ENCODE peak calls at places on chromosomes 3 and 15, in four cellular contexts. C is endodermal cell, H is stomach, T is hepatocyte. K is an unnamed sample.

GRCh38 chr3:187770224-187770623 is 25.0 kb upstream of the BCL6 start:
- DNase-seq in C (no peak), H (no peak), T (no peak), K (no peak)

GRCh38 chr3:5093786-5094185 is 28.3 kb upstream of the ARL8B start:
- DNase-seq in C (no peak), H (no peak), T (no peak), K (no peak)

GRCh38 chr15:49589030-49589429 is 31.6 kb downstream of the FAM227B start:
- DNase-seq in C (no peak), H (no peak), T (no peak), K (no peak)

GRCh38 chr3:81601707-81602305 is 159.6 kb downstream of the GBE1 start:
- DNase-seq in C (no peak), H (no peak), T (no peak), K (no peak)

GRCh38 chr3:23877324-23877980 is 39.3 kb downstream of the NKIRAS1 start:
- DNase-seq in C (no peak), H (no peak), T (no peak), K (no peak)

GRCh38 chr15:34620122-34620521 is 36.7 kb upstream of the GOLGA8B start:
- DNase-seq in C (no peak), H (no peak), T (no peak), K (no peak)

GRCh38 chr3:122628567-122628966 is 51.1 kb downstream of the PARP15 start:
- DNase-seq in C (no peak), H (no peak), T (no peak), K (no peak)

GRCh38 chr3:184180165-184180564 is 5.5 kb downstream of the AP2M1 start:
- DNase-seq in C (no peak), H (no peak), T (no peak), K (no peak)

GRCh38 chr15:100713163-100713867 is 110.9 kb downstream of the ASB7 start:
- DNase-seq in C (peak; percentile 74), H (no peak), T (peak; percentile 88), K (no peak)

GRCh38 chr15:66931768-66932633 is 133.4 kb upstream of the SMAD3 start:
- DNase-seq in C (peak; percentile 67), H (peak; percentile 44), T (peak; percentile 78), K (peak; percentile 59)

GRCh38 chr3:152104847-152105415 is 163.8 kb upstream of the MBNL1 start:
- DNase-seq in C (no peak), H (no peak), T (no peak), K (no peak)

GRCh38 chr3:146712826-146713225 is 107.7 kb upstream of the PLSCR5 start:
- DNase-seq in C (no peak), H (no peak), T (no peak), K (no peak)

GRCh38 chr15:82177291-82178010 is 85.1 kb downstream of the EFL1 start:
- DNase-seq in C (no peak), H (no peak), T (no peak), K (no peak)

GRCh38 chr3:169699536-169700050 is 36.1 kb upstream of the MECOM start:
- DNase-seq in C (no peak), H (no peak), T (no peak), K (peak; percentile 78)

GRCh38 chr3:36733162-36733696 is 31.1 kb downstream of the DCLK3 start:
- DNase-seq in C (no peak), H (no peak), T (peak; percentile 30), K (no peak)

GRCh38 chr3:120854908-120855526 is 53.0 kb upstream of the STXBP5L start:
- DNase-seq in C (peak; percentile 49), H (no peak), T (no peak), K (no peak)

GRCh38 chr3:33218072-33218445 is 551 bp downstream of the SUSD5 start:
- DNase-seq in C (no peak), H (no peak), T (no peak), K (no peak)

GRCh38 chr15:82951472-82952155 is 906 bp downstream of the HOMER2 start:
- DNase-seq in C (no peak), H (no peak), T (no peak), K (no peak)

GRCh38 chr3:169515132-169515531 is 148.4 kb downstream of the MECOM start:
- DNase-seq in C (no peak), H (peak; percentile 37), T (no peak), K (no peak)

GRCh38 chr15:39198044-39198625 is 382.7 kb upstream of the THBS1 start:
- DNase-seq in C (no peak), H (no peak), T (no peak), K (peak; percentile 77)

GRCh38 chr3:72319202-72320095 is 528.8 kb downstream of the SHQ1 start:
- DNase-seq in C (no peak), H (no peak), T (peak; percentile 46), K (no peak)

GRCh38 chr3:7160689-7161088 is 299.8 kb downstream of the GRM7 start:
- DNase-seq in C (no peak), H (no peak), T (no peak), K (no peak)

GRCh38 chr15:56918907-56919707 is 663 bp downstream of the TCF12 start:
- DNase-seq in C (peak; percentile 85), H (peak; percentile 53), T (peak; percentile 76), K (peak; percentile 46)

GRCh38 chr3:46878796-46879436 is 1.4 kb downstream of the PTH1R start:
- DNase-seq in C (peak; percentile 78), H (no peak), T (peak; percentile 71), K (no peak)

GRCh38 chr15:88913017-88913849 is at the start of gene MFGE8:
- DNase-seq in C (peak; percentile 94), H (peak; percentile 54), T (peak; percentile 90), K (peak; percentile 67)

GRCh38 chr3:108301695-108302404 is 5.5 kb downstream of the HHLA2 start:
- DNase-seq in C (no peak), H (no peak), T (no peak), K (no peak)

GRCh38 chr15:89824607-89824867 is 9.9 kb upstream of the ANPEP start:
- DNase-seq in C (no peak), H (no peak), T (no peak), K (no peak)

GRCh38 chr3:156135921-156136655 is 15.7 kb downstream of the KCNAB1 start:
- DNase-seq in C (no peak), H (no peak), T (no peak), K (no peak)

GRCh38 chr15:43511012-43511885 is 6.2 kb upstream of the MAP1A start:
- DNase-seq in C (peak; percentile 80), H (no peak), T (peak; percentile 49), K (no peak)

GRCh38 chr3:177553586-177553985 is 356.3 kb upstream of the TBL1XR1 start:
- DNase-seq in C (no peak), H (no peak), T (no peak), K (peak; percentile 76)

GRCh38 chr15:82532991-82533481 is 7.2 kb downstream of the RPS17 start:
- DNase-seq in C (peak; percentile 47), H (no peak), T (no peak), K (no peak)

GRCh38 chr15:101795455-101795854 is 7.9 kb upstream of the OR4F6 start:
- DNase-seq in C (no peak), H (no peak), T (no peak), K (no peak)

GRCh38 chr15:68412218-68412617 is 19.7 kb downstream of the ITGA11 start:
- DNase-seq in C (peak; percentile 22), H (no peak), T (no peak), K (no peak)

GRCh38 chr3:111541391-111541790 is 606 bp upstream of the CD96 start:
- DNase-seq in C (no peak), H (no peak), T (no peak), K (no peak)

GRCh38 chr3:111541911-111542483 is at the start of gene CD96:
- DNase-seq in C (no peak), H (peak; percentile 27), T (no peak), K (peak; percentile 5)

GRCh38 chr3:111538687-111539086 is 3.3 kb upstream of the CD96 start:
- DNase-seq in C (no peak), H (no peak), T (no peak), K (no peak)

GRCh38 chr3:111538111-111538510 is 3.9 kb upstream of the CD96 start:
- DNase-seq in C (no peak), H (no peak), T (no peak), K (no peak)

DNA sequence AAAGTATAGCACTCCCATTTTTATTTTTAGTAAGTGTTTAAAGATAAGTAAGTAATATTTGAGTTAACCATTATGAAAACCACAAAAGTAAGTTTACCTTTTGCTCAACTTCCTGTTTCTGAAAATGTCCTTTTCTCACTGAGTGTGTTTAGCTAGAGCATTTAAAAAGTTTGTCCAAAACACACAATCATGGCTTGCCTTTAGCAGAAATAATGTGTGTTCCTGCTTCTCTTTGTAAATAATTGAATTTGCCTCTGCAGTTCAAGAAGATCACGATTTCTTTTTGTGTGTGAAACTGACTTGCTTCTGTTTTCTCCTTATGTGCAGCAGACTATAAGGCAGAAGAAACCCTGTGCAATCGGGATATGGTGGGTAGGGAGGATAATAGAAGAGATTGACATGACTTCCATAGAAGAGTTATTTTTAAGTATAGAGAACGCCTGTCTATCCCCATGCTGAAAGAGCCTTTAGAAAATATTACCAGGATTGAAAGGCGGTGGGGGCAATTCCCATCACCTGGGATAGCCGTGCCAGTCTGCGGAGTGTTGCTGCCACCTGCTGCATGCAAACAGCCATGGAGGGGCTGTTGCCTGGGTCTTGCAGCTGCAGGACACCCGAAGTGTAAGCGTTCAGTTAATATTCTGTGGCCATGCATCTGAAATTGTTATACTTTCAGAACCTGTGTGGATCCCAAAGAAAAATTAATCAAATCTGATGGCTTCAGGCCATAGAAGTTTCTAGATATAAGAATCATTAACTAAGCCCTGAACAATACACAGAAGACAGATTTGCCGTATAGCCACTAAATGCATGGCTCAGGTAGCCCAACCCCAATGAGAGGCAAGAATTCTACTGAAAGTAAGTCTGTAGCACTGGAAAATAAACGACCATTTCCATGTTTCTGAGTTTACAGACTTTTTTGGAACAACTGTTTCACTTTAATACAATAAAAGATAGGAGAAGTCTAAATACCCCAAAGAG is 2.4 kb upstream of the CD96 start:
- DNase-seq in C (peak; percentile 89), H (peak; percentile 71), T (peak; percentile 84), K (peak; percentile 78)
- TF ChIP-seq CTCF in C (peak; percentile 95), H (peak; percentile 61), T (peak; percentile 87), K (peak; percentile 42)

GRCh38 chr15:45821390-45821789 is 186.6 kb downstream of the SQOR start:
- DNase-seq in C (no peak), H (no peak), T (no peak), K (no peak)
- H3K9me3 ChIP-seq in C (no peaks in the 10 kb centered on the region), H (no peaks in the 10 kb centered on the region), T (no peaks in the 10 kb centered on the region), K (no peaks in the 10 kb centered on the region)

DNA sequence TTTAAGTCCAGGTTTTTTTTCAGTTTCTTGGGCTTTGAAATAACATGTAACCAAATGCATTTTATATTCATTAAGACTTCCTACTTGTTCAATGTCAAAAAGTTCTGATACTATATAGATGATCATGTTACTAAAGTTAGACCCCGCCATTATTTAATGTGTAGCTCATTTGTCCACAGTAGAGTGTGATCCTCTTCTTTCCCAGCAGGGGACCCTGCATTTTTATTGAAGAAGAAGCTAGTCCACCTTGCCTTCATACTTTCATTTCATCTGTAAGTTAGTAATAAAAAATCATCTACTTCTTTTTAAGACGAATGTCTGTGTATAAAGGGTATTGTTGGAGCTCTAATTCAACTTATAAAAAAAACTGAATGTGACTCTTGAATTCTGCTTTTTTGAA is 404.6 kb downstream of the SI start:
- DNase-seq in C (no peak), H (no peak), T (no peak), K (no peak)
- TF ChIP-seq CTCF in C (peak; percentile 60), H (no peak), T (no peak), K (no peak)

GRCh38 chr15:24269166-24269571 is 406.4 kb upstream of the NPAP1 start:
- DNase-seq in C (peak; percentile 39), H (peak; percentile 63), T (peak; percentile 7), K (peak; percentile 90)

GRCh38 chr15:24269923-24270322 is 405.7 kb upstream of the NPAP1 start:
- DNase-seq in C (no peak), H (no peak), T (no peak), K (peak; percentile 24)
- H3K9me3 ChIP-seq in C (no peaks in the 10 kb centered on the region), H (peaks cover 3% of the 10 kb centered on the region), T (no peaks in the 10 kb centered on the region), K (no peaks in the 10 kb centered on the region)

GRCh38 chr3:181210275-181210674 is 220.7 kb upstream of the DNAJC19 start:
- DNase-seq in C (no peak), H (no peak), T (peak; percentile 35), K (no peak)
- TF ChIP-seq CTCF in C (peak; percentile 79), H (peak; percentile 29), T (peak; percentile 60), K (peak; percentile 27)

K was measured in thyroid gland.